ENCODE peak calls at places on chromosomes 3 and 15, in five cellular contexts. L is RWPE2; B is psoas muscle; O is CD4-positive, alpha-beta memory T cell; Y is GM12878. X is an unnamed sample. For H3K4me1, the result is how much of the 10 kb centered on the place peaks cover.

GRCh38 chr3:43048470-43048869 is 57.4 kb downstream of the POMGNT2 start:
- DNase-seq in O (no peak), L (no peak), B (no peak), Y (no peak), X (no peak)

GRCh38 chr15:31256385-31257265 is 70.0 kb upstream of the KLF13 start:
- DNase-seq in B (no peak), O (no peak), Y (no peak), L (peak), X (no peak)

GRCh38 chr3:66322436-66322835 is 101.6 kb downstream of the SLC25A26 start:
- DNase-seq in B (no peak), L (no peak), Y (no peak), O (no peak), X (no peak)

GRCh38 chr3:173217127-173217526 is 76.1 kb upstream of the SPATA16 start:
- DNase-seq in B (no peak), L (no peak), O (no peak), Y (no peak), X (no peak)

GRCh38 chr3:70992557-70992956 is 591.0 kb downstream of the FOXP1 start:
- DNase-seq in B (no peak), L (no peak), O (no peak), Y (no peak), X (no peak)

GRCh38 chr3:165194477-165195135 is 1.6 kb downstream of the SLITRK3 start:
- DNase-seq in O (no peak), L (no peak), B (no peak), Y (no peak), X (no peak)

GRCh38 chr15:85306946-85307686 is 73.3 kb upstream of the AKAP13 start:
- DNase-seq in L (no peak), B (no peak), Y (no peak), O (no peak), X (no peak)

GRCh38 chr15:68158046-68158628 is 47.0 kb downstream of the CALML4 start:
- DNase-seq in L (no peak), B (no peak), Y (no peak), O (no peak), X (no peak)

GRCh38 chr3:115165266-115165665 is 18.2 kb upstream of the ZBTB20 start:
- DNase-seq in B (no peak), O (peak), L (no peak), Y (no peak), X (no peak)

GRCh38 chr15:26391556-26392229 is 381.2 kb downstream of the GABRB3 start:
- DNase-seq in B (no peak), O (no peak), Y (no peak), L (no peak), X (no peak)

GRCh38 chr3:53150247-53151085 is 10.5 kb upstream of the PRKCD start:
- DNase-seq in B (peak), L (no peak), O (no peak), Y (no peak), X (no peak)

GRCh38 chr3:46946856-46947544 is 29.5 kb downstream of the CCDC12 start:
- DNase-seq in L (no peak), B (no peak), Y (no peak), O (peak), X (no peak)

GRCh38 chr3:122668930-122669730 is 11.5 kb upstream of the PARP14 start:
- DNase-seq in O (peak), B (no peak), Y (no peak), L (no peak), X (no peak)

GRCh38 chr3:197790033-197790432 is 1.0 kb upstream of the LRCH3 start:
- DNase-seq in O (no peak), B (no peak), L (no peak), Y (no peak), X (no peak)

GRCh38 chr3:127226946-127227842 is 34.3 kb downstream of the PRR23E start:
- DNase-seq in O (peak), B (peak), Y (no peak), L (no peak), X (no peak)

GRCh38 chr3:133934073-133934970 is 38.6 kb upstream of the RAB6B start:
- DNase-seq in L (peak), B (no peak), Y (no peak), O (no peak), X (no peak)

GRCh38 chr3:196688349-196688748 is 23.7 kb downstream of the CEP19 start:
- DNase-seq in B (no peak), O (no peak), L (no peak), Y (no peak), X (peak)

GRCh38 chr15:62886431-62887071 is 156.0 kb upstream of the TPM1 start:
- DNase-seq in O (no peak), Y (no peak), B (no peak), L (no peak), X (no peak)

GRCh38 chr3:51718547-51719412 is 11.9 kb downstream of the GRM2 start:
- DNase-seq in L (no peak), O (peak), B (peak), Y (peak), X (peak)

GRCh38 chr3:128319741-128320141 is 146.9 kb downstream of the DNAJB8 start:
- DNase-seq in B (no peak), O (no peak), Y (no peak), L (no peak), X (no peak)

GRCh38 chr3:93994056-93994455 is 14.1 kb downstream of the ARL13B start:
- DNase-seq in O (no peak), B (no peak), L (no peak), Y (no peak), X (no peak)

GRCh38 chr15:67130673-67131601 is 65.5 kb downstream of the SMAD3 start:
- DNase-seq in Y (no peak), B (no peak), L (no peak), O (no peak), X (no peak)

GRCh38 chr3:133910422-133910821 is 14.7 kb upstream of the RAB6B start:
- DNase-seq in B (no peak), L (no peak), O (no peak), Y (no peak), X (no peak)

GRCh38 chr3:107938128-107938527 is 152.7 kb downstream of the CD47 start:
- DNase-seq in Y (no peak), O (peak), L (no peak), B (no peak), X (no peak)

DNA sequence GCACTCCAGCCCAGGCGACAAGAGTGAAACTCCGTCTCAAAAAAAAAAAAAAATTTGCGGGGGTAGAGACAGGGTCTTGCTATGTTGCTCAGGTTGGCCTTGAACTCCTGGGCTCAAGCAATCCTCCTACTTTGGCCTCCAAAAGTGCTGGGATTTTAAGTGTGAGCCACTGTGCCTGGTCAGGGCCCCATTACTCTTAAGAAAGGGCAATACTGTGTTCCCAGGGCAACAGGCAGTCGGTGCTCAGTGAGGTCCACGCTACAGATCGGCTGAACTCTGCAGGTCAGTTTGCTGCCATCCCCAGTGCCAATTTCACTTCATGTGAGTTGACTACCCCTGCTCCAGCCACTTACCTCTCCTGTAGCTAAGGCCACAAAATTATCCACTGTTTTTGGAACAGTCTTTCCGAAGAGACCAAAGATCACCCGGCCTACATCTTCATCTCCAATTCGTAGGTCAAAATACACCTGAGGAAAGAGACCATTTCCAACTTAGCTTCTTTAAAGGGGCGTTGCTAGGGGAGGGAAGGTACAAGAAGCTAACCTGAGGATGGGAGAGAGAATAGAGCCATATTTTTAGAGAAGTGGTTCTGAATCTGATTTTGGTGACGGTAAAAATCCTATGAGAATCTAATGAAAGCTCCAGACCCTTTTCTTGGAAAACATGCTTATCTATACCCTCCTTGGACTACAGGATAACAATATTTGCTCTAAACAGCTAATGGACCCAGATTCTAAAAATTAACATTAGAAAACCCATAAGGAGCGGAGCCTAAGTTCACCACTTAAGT is 939 bp downstream of the PPIB start:
- DNase-seq in O (no peak), Y (no peak), L (no peak), B (no peak), X (no peak)
- H3K4me1 ChIP-seq in O (half or more), Y (under half), L (under half), B (under half), X (half or more)

GRCh38 chr3:184156522-184156955 is 1.4 kb downstream of the DVL3 start:
- DNase-seq in O (no peak), Y (no peak), B (peak), L (no peak), X (peak)
- H3K4me1 ChIP-seq in O (under half), Y (under half), B (half or more), L (under half), X (half or more)

GRCh38 chr15:74958320-74958907 is 1.8 kb upstream of the RPP25 start:
- DNase-seq in L (peak), B (peak), O (no peak), Y (no peak), X (peak)

GRCh38 chr15:74957301-74958035 is 896 bp upstream of the RPP25 start:
- DNase-seq in B (peak), O (no peak), Y (no peak), L (peak), X (no peak)

GRCh38 chr15:74955017-74955416 is 1.6 kb downstream of the RPP25 start:
- DNase-seq in O (no peak), L (no peak), Y (no peak), B (no peak), X (no peak)

GRCh38 chr15:74955796-74956647 is 550 bp downstream of the RPP25 start:
- DNase-seq in Y (no peak), B (peak), L (peak), O (peak), X (peak)

GRCh38 chr15:74956648-74957300 is at the start of gene RPP25:
- DNase-seq in O (peak), B (peak), Y (no peak), L (peak), X (peak)
- H3K4me1 ChIP-seq in O (under half), B (under half), Y (under half), L (under half), X (half or more)

GRCh38 chr15:98771444-98772059 is 123.2 kb downstream of the IGF1R start:
- DNase-seq in B (no peak), L (no peak), Y (no peak), O (no peak), X (no peak)
- H3K4me1 ChIP-seq in B (under half), L (under half), Y (under half), O (under half), X (under half)

DNA sequence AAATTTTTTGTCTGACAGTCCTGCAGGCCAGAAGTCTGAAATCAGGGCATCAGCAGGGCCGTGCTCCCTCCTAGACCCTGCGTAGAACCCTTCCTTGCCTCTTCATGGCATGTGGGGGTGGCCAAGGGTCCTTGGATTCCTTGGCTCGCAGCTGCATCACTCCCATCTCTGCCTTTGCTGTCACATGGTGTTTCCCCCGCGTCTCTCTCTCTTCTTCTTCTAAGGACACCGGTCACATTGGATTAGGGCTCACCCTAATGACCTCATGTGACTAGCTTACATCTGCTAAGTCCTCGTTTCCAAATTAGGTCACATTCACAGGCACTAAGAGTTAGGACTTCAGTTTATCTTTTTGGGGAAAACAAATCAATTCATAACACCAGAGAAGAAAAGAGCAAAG is 12.0 kb downstream of the SLCO3A1 start:
- DNase-seq in O (no peak), B (no peak), L (no peak), Y (no peak), X (no peak)
- H3K4me1 ChIP-seq in O (half or more), B (under half), L (under half), Y (under half), X (half or more)

GRCh38 chr3:101840066-101840465 is 9.2 kb upstream of the NFKBIZ start:
- DNase-seq in Y (no peak), L (no peak), B (no peak), O (no peak), X (no peak)

GRCh38 chr3:101836907-101837598 is 12.3 kb upstream of the NFKBIZ start:
- DNase-seq in B (no peak), O (no peak), Y (no peak), L (no peak), X (no peak)

GRCh38 chr3:101836160-101836559 is 13.2 kb upstream of the NFKBIZ start:
- DNase-seq in Y (no peak), B (no peak), L (no peak), O (no peak), X (no peak)

GRCh38 chr3:101833446-101833974 is 15.8 kb upstream of the NFKBIZ start:
- DNase-seq in L (no peak), Y (no peak), B (no peak), O (no peak), X (no peak)

DNA sequence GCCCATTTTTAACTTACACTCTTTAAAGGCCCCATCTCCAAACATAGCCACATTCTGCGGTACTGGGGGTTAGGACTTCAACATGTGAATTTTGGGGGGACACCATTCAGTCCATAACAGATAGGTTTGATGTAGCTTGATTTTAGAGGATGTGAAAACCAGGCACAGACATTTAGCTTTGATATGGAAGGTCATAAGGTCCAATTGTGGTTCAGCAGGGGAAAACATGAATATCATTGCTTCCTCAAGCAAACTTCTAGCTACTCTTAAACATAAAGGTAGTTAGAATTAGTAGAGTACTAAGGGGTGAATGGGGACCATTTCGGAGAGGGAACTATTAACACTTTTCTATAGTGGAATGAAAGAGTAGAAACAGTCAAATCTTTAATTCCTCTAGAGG is 13.6 kb upstream of the NFKBIZ start:
- DNase-seq in L (no peak), Y (no peak), O (no peak), B (no peak), X (no peak)
- H3K4me1 ChIP-seq in L (under half), Y (under half), O (under half), B (under half), X (under half)

GRCh38 chr15:51842852-51843737 is 13.6 kb downstream of the TMOD3 start:
- DNase-seq in B (no peak), O (no peak), Y (no peak), L (peak), X (no peak)

GRCh38 chr15:51842265-51842664 is 12.8 kb downstream of the TMOD3 start:
- DNase-seq in O (no peak), Y (no peak), B (no peak), L (no peak), X (no peak)

GRCh38 chr15:51837784-51838183 is 8.3 kb downstream of the TMOD3 start:
- DNase-seq in L (no peak), Y (peak), B (no peak), O (peak), X (no peak)

GRCh38 chr15:51844747-51845426 is 15.4 kb downstream of the TMOD3 start:
- DNase-seq in O (no peak), B (no peak), L (no peak), Y (no peak), X (no peak)

DNA sequence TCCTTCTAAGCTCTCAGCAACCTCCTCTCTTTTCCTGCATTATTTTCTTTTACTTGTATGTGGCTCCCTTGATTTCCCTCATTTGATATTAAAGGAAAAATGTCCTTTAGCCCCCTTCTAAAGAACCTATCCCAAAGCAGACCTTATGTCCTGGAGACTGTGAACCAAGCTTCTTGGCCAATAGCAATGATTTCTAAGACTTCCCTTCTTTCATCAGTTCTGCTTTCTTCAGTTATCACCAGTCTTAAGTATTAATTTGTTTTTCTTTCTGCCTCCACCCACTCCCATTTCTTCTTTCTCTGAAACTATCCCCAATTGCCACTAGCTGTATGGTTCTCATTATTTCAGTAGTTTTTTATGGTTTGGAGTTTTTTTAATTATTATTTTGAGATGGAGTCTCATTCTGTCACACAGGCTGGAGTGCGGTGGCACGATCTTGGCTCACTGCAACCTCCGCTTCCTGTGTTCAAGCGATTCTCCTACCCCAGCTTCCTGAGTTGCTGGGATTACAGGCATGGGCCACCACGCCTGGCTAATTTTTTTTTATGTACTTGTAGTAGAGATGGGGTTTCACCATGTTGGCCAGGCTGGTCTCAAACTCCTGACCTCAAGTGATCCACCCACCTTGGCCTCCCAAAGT is 12.1 kb downstream of the TMOD3 start:
- DNase-seq in O (no peak), Y (no peak), B (no peak), L (no peak), X (no peak)
- H3K4me1 ChIP-seq in O (half or more), Y (under half), B (under half), L (half or more), X (under half)

GRCh38 chr3:120382941-120383447 is 33.8 kb upstream of the LRRC58 start:
- DNase-seq in Y (no peak), L (no peak), O (no peak), B (no peak), X (no peak)
- H3K4me1 ChIP-seq in Y (under half), L (under half), O (under half), B (under half), X (under half)

GRCh38 chr3:131353016-131353877 is 28.3 kb upstream of the NUDT16 start:
- DNase-seq in L (no peak), B (no peak), Y (no peak), O (no peak), X (no peak)
- H3K4me1 ChIP-seq in L (under half), B (under half), Y (under half), O (under half), X (half or more)

X was measured in heart right ventricle.